ENCODE peak calls at places on chromosomes 16 and 17, in five cellular contexts. A is CD8-positive, alpha-beta memory T cell; U is aorta; M is stimulated activated CD8-positive, alpha-beta memory T cell treated with anti-CD3 and anti-CD28 coated beads, Interleukin-12 subunit alpha, Interleukin-12 subunit beta, amount 100 ng/mL, for 1 hour; E is CD8-positive, alpha-beta T cell. X is an unnamed sample.

GRCh38 chr17:82772026-82772425 is 20.2 kb downstream of the TBCD start:
- DNase-seq in A (no peak), U (no peak), M (no peak), E (no peak), X (no peak)

GRCh38 chr16:82344157-82344556 is 174.1 kb upstream of the MPHOSPH6 start:
- DNase-seq in A (no peak), U (no peak), M (no peak), E (no peak), X (peak)

GRCh38 chr16:67926181-67926742 is 5.4 kb downstream of the CTRL start:
- DNase-seq in A (no peak), U (peak), M (no peak), E (no peak), X (peak)

GRCh38 chr16:24534634-24535033 is 4.7 kb upstream of the RBBP6 start:
- DNase-seq in A (no peak), U (no peak), M (no peak), E (no peak), X (peak)

GRCh38 chr17:9074106-9074505 is 52.8 kb downstream of the NTN1 start:
- DNase-seq in A (no peak), U (no peak), M (no peak), E (no peak), X (no peak)

GRCh38 chr17:60464343-60464742 is 42.1 kb downstream of the CHCT1 start:
- DNase-seq in A (no peak), U (no peak), M (no peak), E (no peak), X (no peak)

GRCh38 chr16:17607075-17607509 is 136.3 kb upstream of the XYLT1 start:
- DNase-seq in A (no peak), U (no peak), M (no peak), E (no peak), X (no peak)

GRCh38 chr17:17739388-17740066 is 58.3 kb downstream of the RAI1 start:
- DNase-seq in A (no peak), U (no peak), M (no peak), E (no peak), X (peak)

X was measured in dermis microvascular lymphatic vessel endothelial cell.